ENCODE peak calls at places on chromosomes 3 and 15, in six cellular contexts. L is HTR-8/SVneo; B is NCI-H1092; R is ACHN; C is LNCaP clone FGC; X is activated CD4-positive, alpha-beta T cell treated with anti-CD3 and anti-CD28 coated beads, Interleukin-2, amount 10 ng/mL, durations not matched to agents 7 days and 5 days. Y is an unnamed sample.

GRCh38 chr3:50256978-50257890 is 11.7 kb upstream of the SEMA3B start:
- DNase-seq in L (no peak), B (no peak), R (no peak), C (no peak), X (peak; percentile 51), Y (peak; percentile 76)

GRCh38 chr3:46393011-46393410 is 13.9 kb downstream of the CCR5AS start:
- DNase-seq in L (no peak), B (no peak), R (no peak), C (no peak), X (no peak), Y (no peak)

GRCh38 chr3:49552087-49552486 is 2.2 kb upstream of the BSN start:
- DNase-seq in L (no peak), B (no peak), R (no peak), C (no peak), X (no peak), Y (no peak)

GRCh38 chr15:30903497-30904187 is at the start of gene FAN1:
- DNase-seq in L (peak; percentile 74), B (peak; percentile 81), R (peak; percentile 86), C (peak; percentile 81), X (peak; percentile 78), Y (peak; percentile 94)

GRCh38 chr3:79587150-79587549 is 180.6 kb downstream of the ROBO1 start:
- DNase-seq in L (no peak), B (no peak), R (no peak), C (no peak), X (no peak), Y (no peak)

GRCh38 chr15:73200339-73200738 is 148.1 kb downstream of the NEO1 start:
- DNase-seq in L (no peak), B (no peak), R (no peak), C (no peak), X (no peak), Y (no peak)

GRCh38 chr3:64209866-64210609 is 15.2 kb downstream of the PRICKLE2 start:
- DNase-seq in L (no peak), B (no peak), R (no peak), C (no peak), X (no peak), Y (peak; percentile 25)

GRCh38 chr3:25444273-25444672 is 16.2 kb downstream of the RARB start:
- DNase-seq in L (no peak), B (no peak), R (no peak), C (no peak), X (no peak), Y (no peak)

GRCh38 chr3:53377794-53378193 is 30.5 kb upstream of the DCP1A start:
- DNase-seq in L (no peak), B (no peak), R (no peak), C (no peak), X (no peak), Y (no peak)

GRCh38 chr15:78051622-78052405 is 25.7 kb downstream of the TBC1D2B start:
- DNase-seq in L (no peak), B (peak; percentile 15), R (no peak), C (peak; percentile 63), X (no peak), Y (peak; percentile 69)

GRCh38 chr15:87633471-87633870 is 623.1 kb downstream of the NTRK3 start:
- DNase-seq in L (no peak), B (no peak), R (no peak), C (no peak), X (no peak), Y (no peak)

GRCh38 chr3:194782767-194783404 is 97.2 kb downstream of the FAM43A start:
- DNase-seq in L (no peak), B (peak; percentile 20), R (no peak), C (no peak), X (no peak), Y (no peak)

Y was measured in mucosa of descending colon.